ENCODE peak calls at places on chromosomes 11 and 22, in five cellular contexts. I is naive thymus-derived CD4-positive, alpha-beta T cell; X is right cardiac atrium; P is breast epithelium; V is Panc1. H is an unnamed sample.

GRCh38 chr11:8283510-8284272 is 20.0 kb upstream of the LMO1 start:
- DNase-seq in I (no peak), X (peak; percentile 56), P (no peak), V (no peak), H (no peak)

GRCh38 chr11:114135737-114136151 is 76.2 kb downstream of the ZBTB16 start:
- DNase-seq in I (no peak), X (no peak), P (no peak), V (no peak), H (no peak)

GRCh38 chr11:30196400-30197206 is 34.2 kb upstream of the FSHB start:
- DNase-seq in I (no peak), X (peak; percentile 80), P (peak; percentile 57), V (peak; percentile 24), H (no peak)

GRCh38 chr11:127000291-127000968 is at the start of gene KIRREL3:
- DNase-seq in I (no peak), X (no peak), P (no peak), V (no peak), H (no peak)

GRCh38 chr22:20238567-20239062 is 29.5 kb downstream of the RTN4R start:
- DNase-seq in I (peak; percentile 38), X (peak; percentile 81), P (no peak), V (no peak), H (peak; percentile 64)

GRCh38 chr11:32187106-32187505 is 96.2 kb downstream of the RCN1 start:
- DNase-seq in I (no peak), X (no peak), P (no peak), V (no peak), H (no peak)

GRCh38 chr22:19762315-19763140 is 1.9 kb downstream of the TBX1 start:
- DNase-seq in I (no peak), X (peak; percentile 39), P (no peak), V (no peak), H (no peak)

GRCh38 chr22:49645791-49646550 is 181.7 kb downstream of the BRD1 start:
- DNase-seq in I (no peak), X (no peak), P (no peak), V (no peak), H (no peak)

GRCh38 chr11:9459573-9460321 is 1.1 kb upstream of the ZNF143 start:
- DNase-seq in I (peak; percentile 28), X (peak; percentile 82), P (no peak), V (no peak), H (peak; percentile 53)

GRCh38 chr11:13962562-13963168 is at the start of gene SPON1:
- DNase-seq in I (peak; percentile 46), X (peak; percentile 88), P (no peak), V (no peak), H (peak; percentile 61)

GRCh38 chr11:24234822-24235508 is 261.9 kb upstream of the LUZP2 start:
- DNase-seq in I (no peak), X (no peak), P (no peak), V (no peak), H (no peak)

GRCh38 chr11:5737091-5737490 is 843 bp downstream of the OR56B1 start:
- DNase-seq in I (no peak), X (no peak), P (no peak), V (no peak), H (no peak)

GRCh38 chr22:38941488-38941987 is 15.9 kb upstream of the APOBEC3A start:
- DNase-seq in I (no peak), X (peak; percentile 51), P (no peak), V (no peak), H (no peak)

GRCh38 chr11:44403176-44403575 is 93.2 kb upstream of the ALX4 start:
- DNase-seq in I (no peak), X (no peak), P (no peak), V (no peak), H (no peak)

GRCh38 chr11:69005631-69006368 is 7.2 kb downstream of the MRGPRF start:
- DNase-seq in I (no peak), X (no peak), P (peak; percentile 46), V (no peak), H (no peak)

GRCh38 chr11:105468154-105468553 is 141.7 kb upstream of the GRIA4 start:
- DNase-seq in I (no peak), X (no peak), P (no peak), V (no peak), H (no peak)

GRCh38 chr22:50076646-50077624 is 8.3 kb downstream of the MLC1 start:
- DNase-seq in I (no peak), X (no peak), P (no peak), V (no peak), H (no peak)

GRCh38 chr11:114132944-114133394 is 73.5 kb downstream of the ZBTB16 start:
- DNase-seq in I (no peak), X (peak; percentile 68), P (no peak), V (no peak), H (peak; percentile 70)

GRCh38 chr11:34168642-34169051 is 63.2 kb downstream of the NAT10 start:
- DNase-seq in I (no peak), X (peak; percentile 11), P (no peak), V (no peak), H (no peak)

GRCh38 chr11:31995525-31996123 is 95.2 kb upstream of the RCN1 start:
- DNase-seq in I (peak; percentile 0), X (no peak), P (no peak), V (no peak), H (no peak)

GRCh38 chr11:931385-931784 is 5.7 kb downstream of the AP2A2 start:
- DNase-seq in I (no peak), X (no peak), P (no peak), V (no peak), H (no peak)

GRCh38 chr22:42294034-42294985 is 23.9 kb upstream of the TCF20 start:
- DNase-seq in I (peak; percentile 56), X (peak; percentile 87), P (no peak), V (no peak), H (peak; percentile 83)

GRCh38 chr11:71310184-71310583 is 57.8 kb upstream of the SHANK2 start:
- DNase-seq in I (no peak), X (no peak), P (no peak), V (no peak), H (no peak)

GRCh38 chr22:48072777-48073176 is 1310.3 kb downstream of the TBC1D22A start:
- DNase-seq in I (no peak), X (no peak), P (no peak), V (no peak), H (no peak)

GRCh38 chr11:28566643-28567042 is 458.5 kb downstream of the METTL15 start:
- DNase-seq in I (no peak), X (peak; percentile 86), P (no peak), V (peak; percentile 36), H (peak; percentile 48)

GRCh38 chr11:35165416-35166368 is 26.7 kb downstream of the CD44 start:
- DNase-seq in I (peak; percentile 98), X (no peak), P (no peak), V (no peak), H (no peak)

DNA sequence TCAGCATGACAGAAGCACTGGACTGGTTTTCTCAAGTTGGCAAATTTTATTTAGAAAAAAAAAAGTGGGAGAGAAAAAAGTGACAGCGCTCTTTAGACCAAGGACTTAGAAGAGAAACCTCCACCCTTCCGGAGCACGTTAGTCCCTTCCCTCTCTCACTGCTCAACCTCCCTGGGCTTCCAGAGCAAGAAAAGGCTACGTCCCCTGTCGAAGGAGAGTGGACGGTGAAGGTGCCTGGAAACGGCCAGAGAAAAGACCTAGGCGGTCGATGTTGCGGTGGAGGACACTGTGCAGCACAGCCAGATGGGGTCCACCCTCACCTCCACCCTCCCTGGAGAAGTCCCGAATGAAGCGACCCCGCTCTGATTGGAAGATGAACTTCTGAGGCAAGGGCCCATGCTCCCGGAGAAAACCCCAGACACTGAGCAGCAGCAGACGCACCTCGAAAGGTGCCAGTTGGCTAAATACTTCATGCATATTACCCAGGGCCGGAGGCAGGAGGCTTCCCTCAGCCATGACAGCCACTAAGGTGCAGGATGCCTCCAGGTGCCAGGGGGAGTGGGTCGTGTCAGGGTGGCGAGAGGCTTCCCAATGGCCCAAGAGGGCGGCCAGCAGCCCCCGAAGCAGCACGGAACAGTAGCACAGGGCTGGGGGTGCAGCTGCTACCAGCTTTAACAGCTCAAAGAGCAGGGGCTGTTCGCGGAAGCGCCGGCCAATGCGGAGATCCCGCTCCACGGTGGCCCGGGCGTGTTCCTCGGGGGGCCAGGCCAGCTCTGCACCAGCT is 604 bp upstream of the GANAB start:
- DNase-seq in I (no peak), X (peak; percentile 63), P (no peak), V (no peak), H (peak; percentile 48)
- H3K4me1 ChIP-seq in I (peaks cover 13% of the 10 kb centered on the region), X (peaks cover 3% of the 10 kb centered on the region), P (peaks cover 17% of the 10 kb centered on the region), V (peaks cover 21% of the 10 kb centered on the region), H (peaks cover 29% of the 10 kb centered on the region)

GRCh38 chr11:3906166-3906565 is 50.7 kb downstream of the STIM1 start:
- DNase-seq in I (no peak), X (no peak), P (no peak), V (no peak), H (no peak)

GRCh38 chr11:3904228-3904627 is 48.8 kb downstream of the STIM1 start:
- DNase-seq in I (no peak), X (no peak), P (no peak), V (no peak), H (no peak)

GRCh38 chr11:3905080-3905953 is 49.9 kb downstream of the STIM1 start:
- DNase-seq in I (peak; percentile 66), X (no peak), P (no peak), V (no peak), H (no peak)

GRCh38 chr11:3909901-3910300 is 54.4 kb downstream of the STIM1 start:
- DNase-seq in I (no peak), X (no peak), P (no peak), V (no peak), H (no peak)

GRCh38 chr11:3907590-3907989 is 52.1 kb downstream of the STIM1 start:
- DNase-seq in I (no peak), X (no peak), P (no peak), V (no peak), H (no peak)
- H3K4me1 ChIP-seq in I (peaks cover 33% of the 10 kb centered on the region), X (no peaks in the 10 kb centered on the region), P (peaks cover 17% of the 10 kb centered on the region), V (peaks cover 39% of the 10 kb centered on the region), H (peaks cover 32% of the 10 kb centered on the region)

DNA sequence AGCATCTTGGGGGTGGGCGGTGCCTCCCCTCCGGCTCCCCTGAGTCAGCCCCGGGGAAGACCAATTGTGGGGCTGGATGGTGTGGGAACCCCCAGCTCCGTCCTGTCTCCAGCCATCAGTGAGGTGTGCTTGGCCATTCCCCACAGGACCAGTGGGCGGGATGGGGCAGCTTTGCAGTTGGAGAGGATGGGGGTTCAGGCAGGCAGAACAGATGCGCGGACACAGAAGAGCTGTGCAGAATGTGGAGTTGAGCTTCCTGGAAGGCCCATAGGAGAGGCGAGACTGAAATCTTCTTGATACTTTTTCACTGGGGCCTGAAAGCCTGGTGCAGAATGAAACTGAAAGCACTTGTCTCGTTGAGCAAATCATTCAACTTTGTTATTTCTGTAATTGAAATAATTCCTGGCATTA is 23.8 kb downstream of the PARVB start:
- DNase-seq in I (no peak), X (peak; percentile 42), P (no peak), V (no peak), H (no peak)
- H3K4me1 ChIP-seq in I (peaks cover 3% of the 10 kb centered on the region), X (peaks cover 18% of the 10 kb centered on the region), P (no peaks in the 10 kb centered on the region), V (no peaks in the 10 kb centered on the region), H (no peaks in the 10 kb centered on the region)

GRCh38 chr11:132496341-132496740 is 1036.0 kb downstream of the OPCML start:
- DNase-seq in I (no peak), X (peak; percentile 67), P (no peak), V (no peak), H (no peak)

GRCh38 chr11:132486060-132486459 is 1046.2 kb downstream of the OPCML start:
- DNase-seq in I (no peak), X (no peak), P (no peak), V (no peak), H (no peak)

GRCh38 chr11:132493786-132494185 is 1038.5 kb downstream of the OPCML start:
- DNase-seq in I (no peak), X (no peak), P (no peak), V (no peak), H (no peak)

GRCh38 chr11:132490976-132491375 is 1041.3 kb downstream of the OPCML start:
- DNase-seq in I (no peak), X (no peak), P (no peak), V (no peak), H (no peak)
- H3K4me1 ChIP-seq in I (no peaks in the 10 kb centered on the region), X (no peaks in the 10 kb centered on the region), P (no peaks in the 10 kb centered on the region), V (no peaks in the 10 kb centered on the region), H (no peaks in the 10 kb centered on the region)